ENCODE peak calls at places on chromosomes 7 and 10, in ten cellular contexts. E is transverse colon, Z is gastrocnemius medialis, A is uterus, N is IMR-90, O is spleen, R is heart left ventricle, I is vagina, C is HepG2, S is A549. Q is an unnamed sample.
A peak's percentile ranks its signal among the peaks of the same experiment; 100 is the strongest.

GRCh38 chr10:17348111-17349008 is 106.0 kb downstream of the ST8SIA6 start:
- DNase-seq in E (peak; percentile 23), Z (no peak), A (peak; percentile 75), N (peak; percentile 79), O (no peak), R (peak; percentile 65), I (no peak), C (no peak), S (peak; percentile 13), Q (peak; percentile 10)

GRCh38 chr10:31709028-31709427 is 219.6 kb downstream of the ARHGAP12 start:
- DNase-seq in E (no peak), Z (peak; percentile 71), A (no peak), N (no peak), O (no peak), R (no peak), I (no peak), C (no peak), S (no peak), Q (no peak)

GRCh38 chr7:116810267-116811116 is 51.9 kb upstream of the CAPZA2 start:
- DNase-seq in E (no peak), Z (no peak), A (no peak), N (no peak), O (no peak), R (no peak), I (no peak), C (peak; percentile 95), S (peak; percentile 64), Q (no peak)

GRCh38 chr10:125018576-125019143 is 76.7 kb downstream of the ZRANB1 start:
- DNase-seq in E (no peak), Z (no peak), A (no peak), N (no peak), O (no peak), R (no peak), I (no peak), C (no peak), S (no peak), Q (no peak)

GRCh38 chr10:110932505-110933180 is 13.2 kb downstream of the SHOC2 start:
- DNase-seq in E (no peak), Z (no peak), A (no peak), N (no peak), O (no peak), R (no peak), I (no peak), C (no peak), S (no peak), Q (no peak)

GRCh38 chr10:133206311-133207040 is 23.5 kb upstream of the UTF1 start:
- DNase-seq in E (no peak), Z (no peak), A (no peak), N (no peak), O (no peak), R (no peak), I (no peak), C (no peak), S (no peak), Q (no peak)

GRCh38 chr7:38171558-38172403 is 6.3 kb upstream of the STARD3NL start:
- DNase-seq in E (no peak), Z (no peak), A (no peak), N (no peak), O (no peak), R (no peak), I (no peak), C (no peak), S (no peak), Q (no peak)

GRCh38 chr10:115827650-115828049 is 445.4 kb downstream of the GFRA1 start:
- DNase-seq in E (no peak), Z (no peak), A (no peak), N (peak; percentile 59), O (no peak), R (no peak), I (no peak), C (no peak), S (no peak), Q (no peak)

GRCh38 chr10:124006526-124006925 is 86.9 kb downstream of the CHST15 start:
- DNase-seq in E (peak; percentile 2), Z (no peak), A (no peak), N (no peak), O (peak; percentile 32), R (peak; percentile 2), I (no peak), C (no peak), S (no peak), Q (no peak)

GRCh38 chr10:124992462-124993344 is 50.8 kb downstream of the ZRANB1 start:
- DNase-seq in E (peak; percentile 54), Z (no peak), A (peak; percentile 82), N (peak; percentile 63), O (peak; percentile 82), R (peak; percentile 84), I (no peak), C (peak; percentile 47), S (peak; percentile 70), Q (peak; percentile 94)

GRCh38 chr7:105298439-105298894 is 90.3 kb downstream of the SRPK2 start:
- DNase-seq in E (no peak), Z (no peak), A (no peak), N (no peak), O (no peak), R (no peak), I (no peak), C (no peak), S (no peak), Q (no peak)

GRCh38 chr7:86963599-86964230 is 95.7 kb downstream of the ELAPOR2 start:
- DNase-seq in E (no peak), Z (no peak), A (no peak), N (no peak), O (no peak), R (no peak), I (no peak), C (no peak), S (no peak), Q (no peak)

GRCh38 chr7:64131696-64132095 is 75.3 kb upstream of the ZNF735 start:
- DNase-seq in E (no peak), Z (no peak), A (no peak), N (no peak), O (no peak), R (no peak), I (no peak), C (no peak), S (no peak), Q (no peak)

GRCh38 chr7:81624021-81624630 is 145.7 kb downstream of the HGF start:
- DNase-seq in E (no peak), Z (no peak), A (no peak), N (peak; percentile 61), O (no peak), R (no peak), I (no peak), C (peak; percentile 37), S (no peak), Q (no peak)

GRCh38 chr10:26365681-26366327 is 72.3 kb upstream of the APBB1IP start:
- DNase-seq in E (no peak), Z (no peak), A (no peak), N (no peak), O (no peak), R (no peak), I (no peak), C (no peak), S (peak; percentile 88), Q (no peak)

GRCh38 chr10:96831200-96831866 is 765 bp upstream of the LCOR start:
- DNase-seq in E (no peak), Z (no peak), A (no peak), N (no peak), O (no peak), R (no peak), I (no peak), C (no peak), S (no peak), Q (no peak)
- TF ChIP-seq POLR2A in E (no peak), Z (no peak), A (no peak), N (no peak), O (no peak), R (no peak), I (no peak), C (no peak), S (no peak), Q (no peak)

GRCh38 chr7:143381427-143382125 is 431 bp downstream of the ZYX start:
- DNase-seq in E (peak; percentile 69), Z (peak; percentile 37), A (peak; percentile 94), N (peak; percentile 79), O (peak; percentile 90), R (peak; percentile 80), I (no peak), C (no peak), S (peak; percentile 50), Q (peak; percentile 80)

GRCh38 chr7:143384148-143384547 is 3.0 kb downstream of the ZYX start:
- DNase-seq in E (no peak), Z (no peak), A (no peak), N (peak; percentile 59), O (no peak), R (no peak), I (no peak), C (no peak), S (no peak), Q (no peak)

GRCh38 chr7:143383642-143383957 is 2.5 kb downstream of the ZYX start:
- DNase-seq in E (no peak), Z (no peak), A (no peak), N (no peak), O (no peak), R (no peak), I (no peak), C (no peak), S (no peak), Q (no peak)

GRCh38 chr7:143382126-143382790 is 1.1 kb downstream of the ZYX start:
- DNase-seq in E (no peak), Z (no peak), A (no peak), N (no peak), O (no peak), R (no peak), I (no peak), C (no peak), S (no peak), Q (no peak)

GRCh38 chr7:143382791-143383641 is 1.9 kb downstream of the ZYX start:
- DNase-seq in E (no peak), Z (no peak), A (no peak), N (no peak), O (no peak), R (no peak), I (no peak), C (no peak), S (no peak), Q (no peak)
- TF ChIP-seq POLR2A in E (no peak), Z (no peak), A (no peak), N (peak; percentile 14), O (no peak), R (no peak), I (no peak), C (no peak), S (no peak), Q (no peak)

DNA sequence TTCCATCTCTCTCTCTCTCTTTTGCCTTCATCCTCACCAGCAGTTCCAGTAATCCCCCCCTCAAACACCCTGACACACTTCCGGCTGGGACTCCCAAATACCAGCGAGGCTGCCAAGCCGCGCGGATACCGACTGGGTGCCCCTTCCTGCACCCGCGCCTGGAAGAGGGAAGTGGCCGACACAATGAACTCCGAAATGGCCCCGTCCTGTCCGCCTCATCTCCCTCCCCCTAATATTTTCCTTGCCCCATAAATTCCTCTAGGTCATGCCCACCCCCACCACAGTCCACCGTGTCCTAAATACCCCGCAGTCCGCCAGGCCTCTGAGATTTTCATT is 1.8 kb upstream of the HOXA9 start:
- DNase-seq in E (no peak), Z (no peak), A (peak; percentile 53), N (no peak), O (peak; percentile 74), R (no peak), I (no peak), C (no peak), S (no peak), Q (no peak)
- TF ChIP-seq POLR2A in E (no peak), Z (no peak), A (no peak), N (no peak), O (no peak), R (no peak), I (no peak), C (no peak), S (no peak), Q (no peak)

GRCh38 chr7:103093429-103093828 is 18.5 kb downstream of the ARMC10 start:
- DNase-seq in E (no peak), Z (no peak), A (no peak), N (no peak), O (no peak), R (no peak), I (no peak), C (no peak), S (no peak), Q (no peak)
- TF ChIP-seq POLR2A in E (no peak), Z (no peak), A (no peak), N (no peak), O (no peak), R (no peak), I (no peak), C (no peak), S (no peak), Q (no peak)

Q was measured in tibial nerve.